ENCODE peak calls at places on chromosomes 6 and 20, in four cellular contexts. H is hypothalamus; K is stimulated activated CD4-positive, alpha-beta T cell treated with anti-CD3 and anti-CD28 coated beads, TNF-alpha, amount 100 ng/mL, for 24 hours; Q is stimulated activated CD8-positive, alpha-beta memory T cell treated with anti-CD3 and anti-CD28 coated beads, Interleukin-12 subunit alpha, Interleukin-12 subunit beta, amount 100 ng/mL, for 4 hours. X is an unnamed sample.

GRCh38 chr20:4853004-4853403 is 131.3 kb downstream of the PRND start:
- DNase-seq in H (no peak), K (no peak), Q (no peak), X (no peak)

GRCh38 chr20:34045294-34045693 is 51.6 kb downstream of the RALY start:
- DNase-seq in H (no peak), K (no peak), Q (no peak), X (no peak)

GRCh38 chr20:9269280-9269971 is 200.5 kb downstream of the PLCB4 start:
- DNase-seq in H (no peak), K (no peak), Q (no peak), X (no peak)

GRCh38 chr20:59170406-59171349 is 7.1 kb downstream of the ZNF831 start:
- DNase-seq in H (no peak), K (no peak), Q (no peak), X (no peak)

GRCh38 chr20:38418509-38419204 is 16.5 kb downstream of the SNHG17 start:
- DNase-seq in H (no peak), K (no peak), Q (no peak), X (no peak)

GRCh38 chr6:6516643-6517042 is 71.9 kb upstream of the LY86 start:
- DNase-seq in H (no peak), K (no peak), Q (no peak), X (no peak)

GRCh38 chr6:33277663-33278391 is 904 bp downstream of the B3GALT4 start:
- DNase-seq in H (no peak), K (no peak), Q (no peak), X (peak)

GRCh38 chr6:89400050-89400449 is 12.0 kb downstream of the RRAGD start:
- DNase-seq in H (no peak), K (no peak), Q (no peak), X (no peak)

GRCh38 chr6:56046576-56046975 is 171.2 kb upstream of the BMP5 start:
- DNase-seq in H (no peak), K (no peak), Q (no peak), X (no peak)

GRCh38 chr20:60228255-60228654 is 270.0 kb downstream of the CDH26 start:
- DNase-seq in H (no peak), K (no peak), Q (no peak), X (no peak)

GRCh38 chr6:90175627-90176538 is 120.8 kb downstream of the BACH2 start:
- DNase-seq in H (no peak), K (peak), Q (peak), X (peak)

GRCh38 chr6:148414836-148415235 is 72.2 kb downstream of the SASH1 start:
- DNase-seq in H (no peak), K (no peak), Q (no peak), X (no peak)

GRCh38 chr6:96089173-96089572 is 73.4 kb downstream of the FUT9 start:
- DNase-seq in H (no peak), K (no peak), Q (no peak), X (no peak)

GRCh38 chr6:8059129-8059528 is 5.1 kb downstream of the BLOC1S5 start:
- DNase-seq in H (no peak), K (no peak), Q (no peak), X (no peak)

GRCh38 chr20:23835716-23836115 is 9.2 kb upstream of the CST2 start:
- DNase-seq in H (no peak), K (no peak), Q (no peak), X (no peak)

GRCh38 chr6:170130771-170131241 is 160.1 kb downstream of the DLL1 start:
- DNase-seq in H (no peak), K (no peak), Q (no peak), X (no peak)

GRCh38 chr6:160088069-160088773 is 33.4 kb upstream of the SLC22A1 start:
- DNase-seq in H (peak), K (no peak), Q (no peak), X (no peak)

GRCh38 chr6:170212051-170212756 is 78.7 kb downstream of the DLL1 start:
- DNase-seq in H (no peak), K (no peak), Q (no peak), X (no peak)

GRCh38 chr6:98747960-98748359 is 86.4 kb upstream of the POU3F2 start:
- DNase-seq in H (no peak), K (no peak), Q (no peak), X (no peak)

GRCh38 chr6:91482498-91482897 is 895.6 kb upstream of the MAP3K7 start:
- DNase-seq in H (no peak), K (no peak), Q (no peak), X (no peak)

GRCh38 chr20:14948416-14948815 is 611.0 kb upstream of the FLRT3 start:
- DNase-seq in H (no peak), K (no peak), Q (no peak), X (no peak)

GRCh38 chr6:87115402-87116135 is 20.7 kb upstream of the CGA start:
- DNase-seq in H (no peak), K (no peak), Q (no peak), X (no peak)

GRCh38 chr6:163525926-163526325 is 111.4 kb downstream of the QKI start:
- DNase-seq in H (no peak), K (no peak), Q (no peak), X (no peak)

GRCh38 chr20:43947316-43947710 is 32.7 kb downstream of the TOX2 start:
- DNase-seq in H (no peak), K (no peak), Q (no peak), X (no peak)

GRCh38 chr20:63525968-63526367 is 5.4 kb downstream of the PPDPF start:
- DNase-seq in H (no peak), K (no peak), Q (no peak), X (no peak)

GRCh38 chr20:57404419-57405072 is 13.3 kb downstream of the RBM38 start:
- DNase-seq in H (no peak), K (no peak), Q (no peak), X (no peak)

GRCh38 chr6:15961630-15962448 is 167.0 kb upstream of the MYLIP start:
- DNase-seq in H (no peak), K (no peak), Q (no peak), X (no peak)

GRCh38 chr20:33812673-33813462 is 1.7 kb downstream of the CHMP4B start:
- DNase-seq in H (no peak), K (no peak), Q (no peak), X (no peak)

GRCh38 chr6:144066255-144066654 is 29.1 kb downstream of the SF3B5 start:
- DNase-seq in H (no peak), K (no peak), Q (no peak), X (no peak)

GRCh38 chr6:169019727-169020491 is 233.7 kb downstream of the THBS2 start:
- DNase-seq in H (no peak), K (no peak), Q (no peak), X (no peak)

GRCh38 chr6:81049425-81050042 is 702.9 kb downstream of the TENT5A start:
- DNase-seq in H (no peak), K (no peak), Q (no peak), X (no peak)

GRCh38 chr6:149026530-149026942 is 279.7 kb downstream of the UST start:
- DNase-seq in H (no peak), K (no peak), Q (no peak), X (no peak)

GRCh38 chr6:112357801-112358200 is 10.7 kb downstream of the RFPL4B start:
- DNase-seq in H (no peak), K (no peak), Q (no peak), X (no peak)

GRCh38 chr6:699319-699718 is 6.4 kb upstream of the EXOC2 start:
- DNase-seq in H (no peak), K (no peak), Q (no peak), X (no peak)

GRCh38 chr6:131844243-131844841 is 36.5 kb downstream of the ENPP1 start:
- DNase-seq in H (no peak), K (no peak), Q (no peak), X (no peak)

GRCh38 chr6:56685994-56686393 is 43.3 kb upstream of the DST start:
- DNase-seq in H (no peak), K (no peak), Q (no peak), X (no peak)

GRCh38 chr6:45676376-45676775 is 298.6 kb upstream of the SUPT3H start:
- DNase-seq in H (no peak), K (no peak), Q (no peak), X (no peak)

X was measured in activated B cell treated with CpG ODN at 0.5 μM for 24 hours.